ENCODE peak calls at places on chromosomes 3 and 15, in nine cellular contexts. G is MCF 10A, X is iPS-NIHi11, M is lower lobe of right lung, B is posterior cingulate gyrus, Y is thoracic aorta, O is NCI-H1694 treated with DMSO at 0.1 percent for 48 hours, E is transverse colon, K is EL. N is an unnamed sample.

GRCh38 chr3:67461667-67462142 is 192.7 kb downstream of the SUCLG2 start:
- DNase-seq in K (peak; percentile 75), Y (no peak), M (no peak), O (peak; percentile 72), B (no peak), E (no peak), G (no peak), X (no peak), N (peak; percentile 37)

GRCh38 chr15:62472616-62473299 is 307.7 kb upstream of the C2CD4B start:
- DNase-seq in G (peak; percentile 25), O (no peak), E (peak; percentile 23), B (no peak), K (peak; percentile 36), M (no peak), X (peak; percentile 58), Y (no peak), N (peak; percentile 35)

GRCh38 chr3:156349111-156349510 is 205.8 kb downstream of the SSR3 start:
- DNase-seq in B (no peak), Y (no peak), E (no peak), G (no peak), M (no peak), K (no peak), X (no peak), O (no peak), N (no peak)

GRCh38 chr3:24683511-24684384 is 189.1 kb upstream of the THRB start:
- DNase-seq in B (no peak), X (no peak), G (peak; percentile 67), K (peak; percentile 55), O (peak; percentile 26), Y (no peak), M (no peak), E (peak; percentile 12), N (peak; percentile 51)

GRCh38 chr3:188975612-188976314 is 196.0 kb upstream of the TPRG1 start:
- DNase-seq in O (no peak), B (no peak), Y (no peak), E (no peak), K (no peak), X (no peak), M (no peak), G (no peak), N (no peak)

GRCh38 chr15:45429974-45430792 is 51.8 kb upstream of the GATM start:
- DNase-seq in E (peak; percentile 93), O (no peak), M (peak; percentile 85), X (peak; percentile 92), Y (no peak), G (peak; percentile 52), K (peak; percentile 53), B (no peak), N (peak; percentile 71)

GRCh38 chr3:46194868-46195553 is 13.1 kb downstream of the CCR1 start:
- DNase-seq in K (no peak), B (no peak), Y (no peak), E (no peak), M (no peak), G (peak; percentile 71), O (no peak), X (no peak), N (no peak)

GRCh38 chr3:188721312-188721711 is 450.5 kb upstream of the TPRG1 start:
- DNase-seq in B (no peak), Y (no peak), X (no peak), O (no peak), M (no peak), K (no peak), E (no peak), G (no peak), N (no peak)

GRCh38 chr3:194569252-194569651 is 64.0 kb downstream of the TMEM44 start:
- DNase-seq in O (no peak), Y (no peak), K (no peak), B (no peak), E (no peak), X (no peak), G (no peak), M (no peak), N (no peak)

GRCh38 chr15:84797212-84797611 is 19.9 kb upstream of the ALPK3 start:
- DNase-seq in M (no peak), O (no peak), K (peak; percentile 56), X (no peak), B (no peak), G (no peak), E (no peak), Y (no peak), N (peak; percentile 10)

GRCh38 chr3:45509038-45509767 is 85.3 kb upstream of the LIMD1 start:
- DNase-seq in M (no peak), X (peak; percentile 28), B (peak; percentile 88), G (peak; percentile 37), Y (no peak), E (no peak), O (peak; percentile 88), K (peak; percentile 88), N (peak; percentile 88)

N was measured in Daoy.